ENCODE peak calls at places on chromosomes 5 and 9, in four cellular contexts. Q is adrenal gland, K is bronchial epithelial cell, A is astrocyte. F is an unnamed sample.

GRCh38 chr9:133973791-133974630 is 18.1 kb downstream of the VAV2 start:
- DNase-seq in K (no peak), A (no peak), Q (peak; percentile 41), F (peak; percentile 46)

GRCh38 chr5:132592521-132592920 is 35.7 kb downstream of the RAD50 start:
- DNase-seq in K (no peak), A (peak; percentile 42), Q (no peak), F (no peak)

GRCh38 chr5:16819522-16820167 is 116.4 kb downstream of the MYO10 start:
- DNase-seq in K (peak; percentile 78), Q (no peak), A (peak; percentile 76), F (no peak)

GRCh38 chr5:139378101-139378825 is 4.8 kb downstream of the SLC23A1 start:
- DNase-seq in Q (no peak), K (no peak), A (no peak), F (no peak)

GRCh38 chr5:117100156-117100555 is 525.5 kb upstream of the SEMA6A start:
- DNase-seq in A (no peak), K (no peak), Q (no peak), F (no peak)

GRCh38 chr5:16508730-16509531 is 43.3 kb upstream of the ZNF622 start:
- DNase-seq in K (peak; percentile 75), A (no peak), Q (peak; percentile 60), F (peak; percentile 76)

GRCh38 chr5:151345187-151345807 is 2.1 kb downstream of the SLC36A2 start:
- DNase-seq in Q (no peak), A (no peak), K (no peak), F (no peak)

GRCh38 chr5:99141534-99142135 is 212.8 kb upstream of the CHD1 start:
- DNase-seq in Q (peak; percentile 33), A (no peak), K (peak; percentile 71), F (no peak)

GRCh38 chr5:177129206-177129605 is 4.4 kb upstream of the NSD1 start:
- DNase-seq in K (no peak), Q (no peak), A (no peak), F (no peak)

GRCh38 chr5:180815241-180816031 is 12.8 kb upstream of the MGAT1 start:
- DNase-seq in K (no peak), A (no peak), Q (no peak), F (no peak)

DNA sequence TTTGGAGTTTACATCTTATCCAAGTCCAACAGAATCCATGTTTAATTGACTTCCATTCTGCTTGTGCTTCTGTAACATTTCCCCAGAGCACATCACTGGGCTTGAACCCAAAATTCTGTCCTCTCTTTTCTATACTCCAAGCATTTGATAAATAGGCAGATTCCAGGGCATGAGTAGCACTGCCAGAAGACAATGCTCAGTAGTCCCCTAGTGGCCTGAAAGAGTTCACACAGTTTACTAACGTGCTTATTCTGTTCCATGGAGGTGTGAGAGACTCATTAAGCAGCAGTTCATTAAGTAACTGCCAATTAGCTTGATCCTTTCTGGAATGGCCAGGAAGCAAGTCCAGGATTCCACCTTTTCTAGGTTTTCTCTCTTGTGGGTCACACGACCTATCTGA is 9.4 kb upstream of the GABRA6 start:
- DNase-seq in Q (peak; percentile 42), K (peak; percentile 15), A (no peak), F (no peak)
- TF ChIP-seq CTCF in Q (peak; percentile 67), K (peak; percentile 38), A (no peak), F (peak; percentile 15)

DNA sequence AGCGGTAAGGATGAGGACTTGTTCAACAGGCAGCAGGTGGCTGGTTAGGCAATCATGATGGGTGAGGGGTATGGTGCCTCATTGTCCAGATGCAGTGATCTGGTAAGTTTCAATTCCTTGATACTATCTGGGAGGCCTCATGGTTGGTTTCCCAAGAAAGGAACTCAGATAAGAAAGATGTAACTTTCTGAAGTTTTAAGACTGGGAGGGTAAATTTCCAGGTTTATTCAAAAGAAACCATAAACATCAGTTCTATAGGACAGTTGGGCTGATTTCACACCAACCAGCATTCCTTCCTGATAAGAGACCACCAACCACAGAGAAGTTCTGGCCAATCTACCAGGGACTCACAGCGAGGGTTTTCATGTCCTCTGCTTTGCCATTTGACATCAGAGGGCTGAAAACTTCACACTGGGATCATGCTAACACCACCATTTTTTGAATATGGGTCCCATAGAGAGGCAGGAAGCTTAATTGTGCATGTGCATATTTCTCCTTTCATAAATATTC is 773 bp upstream of the AGGF1 start:
- DNase-seq in Q (no peak), A (no peak), K (no peak), F (no peak)
- H3K4me3 ChIP-seq in Q (peak overlapping the region; percentile 83), A (peak overlapping the region; percentile 90), K (no peak overlapping the region), F (peak overlapping the region; percentile 96)

GRCh38 chr5:140925806-140926205 is 293 bp upstream of the PCDHAC1 start:
- DNase-seq in Q (no peak), A (no peak), K (no peak), F (no peak)

GRCh38 chr5:140926903-140927573 is 939 bp downstream of the PCDHAC1 start:
- DNase-seq in A (no peak), Q (peak; percentile 17), K (peak; percentile 10), F (peak; percentile 54)

DNA sequence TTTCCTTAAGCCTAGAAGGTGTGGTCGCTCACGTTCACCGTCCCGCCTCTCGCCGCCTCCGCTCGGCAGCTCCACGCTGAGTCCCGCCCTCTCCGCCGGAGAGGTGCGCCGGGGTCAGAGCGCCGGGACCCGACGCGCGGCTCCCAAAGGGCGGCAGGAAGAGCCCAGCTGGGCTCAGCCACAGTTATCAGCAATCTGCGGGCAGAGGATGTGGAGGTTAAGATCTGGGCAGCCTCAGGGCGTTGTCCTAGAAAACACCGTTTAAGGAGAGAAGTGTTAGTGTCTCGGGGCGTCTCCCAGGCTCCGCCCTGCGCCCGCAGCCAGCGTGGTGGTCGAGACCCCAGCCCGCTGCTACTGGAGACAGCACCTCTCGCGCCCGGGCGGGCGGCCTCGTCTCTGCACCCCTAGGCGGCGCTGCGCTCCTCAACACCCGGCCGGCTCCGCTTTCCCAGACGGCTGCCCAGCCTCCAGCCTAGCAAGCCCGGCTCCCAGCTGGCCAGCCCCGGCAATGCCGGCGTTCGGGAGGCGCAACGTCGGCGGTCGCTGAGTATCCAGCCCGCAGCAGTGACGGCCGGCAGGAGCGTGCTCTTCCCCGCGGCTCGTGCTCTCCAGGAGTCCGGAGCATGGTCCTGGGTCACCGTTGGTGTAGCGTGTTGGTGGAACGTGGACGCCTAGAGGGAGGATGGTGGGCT is at the start of gene PCDHAC1:
- DNase-seq in K (peak; percentile 56), A (peak; percentile 5), Q (peak; percentile 68), F (peak; percentile 90)
- TF ChIP-seq CTCF in K (peak; percentile 99), A (peak; percentile 5), Q (peak; percentile 76), F (peak; percentile 86)

GRCh38 chr9:137050570-137050969 is 3.3 kb downstream of the ENTPD2 start:
- DNase-seq in Q (no peak), K (no peak), A (no peak), F (no peak)
- H3K4me3 ChIP-seq in Q (no peak overlapping the region), K (no peak overlapping the region), A (no peak overlapping the region), F (no peak overlapping the region)

GRCh38 chr5:170070556-170071412 is 34.9 kb upstream of the FOXI1 start:
- DNase-seq in Q (peak; percentile 44), K (peak; percentile 4), A (peak; percentile 8), F (peak; percentile 56)
- TF ChIP-seq CTCF in Q (peak; percentile 54), K (peak; percentile 81), A (peak; percentile 67), F (peak; percentile 64)

DNA sequence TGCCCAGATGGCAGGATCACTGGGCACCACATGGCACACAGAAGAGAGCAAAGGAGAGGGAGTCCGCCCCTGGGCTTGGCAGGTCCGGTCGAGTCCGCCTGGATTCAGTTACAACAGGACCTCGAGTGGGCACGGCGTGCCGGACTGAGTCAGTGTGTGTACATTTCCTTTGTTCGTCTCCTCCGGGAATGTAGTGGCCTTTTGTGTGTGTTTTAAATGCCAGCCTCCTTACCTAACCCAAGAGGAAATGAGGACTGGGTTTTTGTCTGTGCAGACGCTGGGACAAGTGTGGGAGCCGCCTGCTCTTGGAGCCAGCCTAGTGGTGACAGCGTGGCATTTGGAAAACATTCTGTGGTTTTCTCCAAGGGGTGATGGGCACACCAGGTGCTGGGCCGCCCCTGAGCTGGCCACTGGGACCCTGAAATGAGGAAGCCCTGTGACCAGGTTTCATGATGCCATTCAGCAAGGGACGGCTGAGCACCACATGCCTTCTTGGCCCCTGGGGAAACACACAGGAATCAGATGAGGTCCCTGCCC is 9.6 kb downstream of the NEK6 start:
- DNase-seq in Q (no peak), K (peak; percentile 85), A (peak; percentile 84), F (peak; percentile 92)
- H3K4me3 ChIP-seq in Q (no peak overlapping the region), K (no peak overlapping the region), A (no peak overlapping the region), F (no peak overlapping the region)

DNA sequence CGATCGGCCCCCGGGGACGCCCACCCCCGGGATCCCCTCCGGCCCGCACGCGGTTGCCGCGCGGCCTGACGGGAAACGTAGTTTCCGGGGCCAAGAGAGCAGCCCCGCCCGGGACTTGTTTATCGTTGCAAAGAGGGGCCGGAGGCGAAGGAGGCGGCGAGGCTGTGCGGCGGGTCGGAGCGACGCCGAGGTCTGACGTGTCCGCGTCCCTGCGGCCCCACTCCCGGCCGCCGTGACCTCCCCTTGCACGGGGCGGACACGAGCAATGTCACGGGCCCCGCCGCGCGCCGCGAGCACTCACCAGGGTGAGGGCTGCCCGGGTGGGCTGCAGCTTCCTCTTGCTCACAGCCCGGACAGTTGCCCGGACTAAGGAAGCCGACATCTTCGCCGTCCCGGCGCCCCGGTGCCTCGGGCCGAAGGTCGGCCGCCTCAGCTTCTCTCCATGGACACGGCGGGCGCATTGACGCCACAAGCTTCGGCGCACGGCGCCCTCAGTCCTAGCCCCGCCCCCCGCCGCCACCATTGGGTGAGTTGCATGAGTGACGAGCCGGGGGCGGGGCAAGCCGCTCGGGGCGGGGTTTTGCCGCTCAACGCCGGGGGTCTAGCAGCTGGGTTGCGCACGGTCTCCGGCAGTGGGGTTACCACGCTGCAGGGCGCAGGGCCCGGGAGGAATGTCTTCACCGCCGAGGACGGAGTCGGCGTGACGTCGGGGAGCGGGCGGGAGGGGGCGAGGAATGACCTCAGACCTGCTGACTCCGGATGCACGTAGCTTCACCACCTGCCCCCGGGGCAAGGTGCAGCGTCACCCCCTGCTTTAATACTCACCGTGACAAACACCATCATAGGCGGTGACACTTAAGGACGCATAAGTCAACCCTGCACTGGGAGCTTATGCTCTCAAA is at the start of gene ISCA1:
- DNase-seq in Q (peak; percentile 99), K (peak; percentile 36), A (peak; percentile 76), F (peak; percentile 98)
- TF ChIP-seq CTCF in Q (no peak), K (no peak), A (no peak), F (no peak)